ENCODE peak calls at places on chromosome 11, in ten cellular contexts. C, O, K, V, Z, U, Q, M, X and A are unnamed samples.

GRCh38 chr11:33063326-33063775 is 24.0 kb downstream of the TCP11L1 start:
- DNase-seq in C (no peak), O (no peak), K (no peak), V (peak), Z (no peak), U (no peak), Q (no peak), M (no peak), X (no peak), A (no peak)

GRCh38 chr11:34789196-34789834 is 126.9 kb downstream of the APIP start:
- DNase-seq in C (no peak), O (no peak), K (no peak), V (no peak), Z (no peak), U (no peak), Q (no peak), M (no peak), X (no peak), A (no peak)

GRCh38 chr11:114197799-114198500 is 98.2 kb upstream of the NNMT start:
- DNase-seq in C (peak), O (no peak), K (no peak), V (peak), Z (peak), U (peak), Q (no peak), M (no peak), X (no peak), A (no peak)

GRCh38 chr11:106888386-106888785 is 129.9 kb downstream of the GUCY1A2 start:
- DNase-seq in C (no peak), O (no peak), K (no peak), V (no peak), Z (no peak), U (no peak), Q (no peak), M (no peak), X (no peak), A (no peak)

GRCh38 chr11:44574620-44575287 is 9.3 kb downstream of the CD82 start:
- DNase-seq in C (peak), O (peak), K (no peak), V (peak), Z (no peak), U (no peak), Q (no peak), M (no peak), X (no peak), A (no peak)

GRCh38 chr11:128824199-128825049 is 42.7 kb downstream of the KCNJ1 start:
- DNase-seq in C (no peak), O (no peak), K (no peak), V (no peak), Z (no peak), U (no peak), Q (no peak), M (no peak), X (peak), A (no peak)

GRCh38 chr11:2758751-2759150 is 59.0 kb upstream of the KCNQ1OT1 start:
- DNase-seq in C (no peak), O (no peak), K (no peak), V (no peak), Z (no peak), U (no peak), Q (no peak), M (no peak), X (no peak), A (no peak)

GRCh38 chr11:67674442-67674871 is at the start of gene ALDH3B2:
- DNase-seq in C (peak), O (peak), K (no peak), V (no peak), Z (no peak), U (no peak), Q (peak), M (no peak), X (no peak), A (no peak)

GRCh38 chr11:9799901-9800300 is 136.0 kb downstream of the SWAP70 start:
- DNase-seq in C (no peak), O (no peak), K (no peak), V (peak), Z (no peak), U (no peak), Q (no peak), M (no peak), X (no peak), A (no peak)